ENCODE peak calls at places on chromosome 21, in five cellular contexts. N is HepG2, O is NT2/D1, A is H1, G is GM12878. U is an unnamed sample.

GRCh38 chr21:36045993-36046392 is 14.3 kb downstream of the SETD4 start:
- DNase-seq in G (no peak), O (no peak), A (no peak), N (no peak), U (no peak)

GRCh38 chr21:41411449-41412089 is 14.5 kb upstream of the MX1 start:
- DNase-seq in N (peak; percentile 9), O (no peak), G (peak; percentile 40), A (no peak), U (no peak)

GRCh38 chr21:36718951-36719501 is 20.1 kb downstream of the SIM2 start:
- DNase-seq in N (peak; percentile 53), O (no peak), G (no peak), A (no peak), U (no peak)

GRCh38 chr21:20802631-20803260 is 195.5 kb upstream of the NCAM2 start:
- DNase-seq in O (no peak), A (no peak), N (no peak), G (no peak), U (no peak)

GRCh38 chr21:35479529-35479928 is 430.4 kb upstream of the RUNX1 start:
- DNase-seq in A (no peak), O (no peak), G (no peak), N (no peak), U (no peak)

GRCh38 chr21:31446206-31446900 is 102.3 kb upstream of the TIAM1 start:
- DNase-seq in A (no peak), N (no peak), G (no peak), O (no peak), U (no peak)

GRCh38 chr21:31557956-31558838 is 101.3 kb upstream of the SOD1 start:
- DNase-seq in G (no peak), A (no peak), O (no peak), N (no peak), U (peak; percentile 60)

GRCh38 chr21:26804895-26805609 is 40.2 kb downstream of the ADAMTS1 start:
- DNase-seq in N (no peak), O (no peak), G (no peak), A (no peak), U (no peak)

GRCh38 chr21:40845621-40846020 is 1.3 kb downstream of the DSCAM start:
- DNase-seq in G (no peak), O (no peak), N (no peak), A (no peak), U (no peak)

GRCh38 chr21:34878940-34879339 is 170.2 kb downstream of the RUNX1 start:
- DNase-seq in N (no peak), A (no peak), O (no peak), G (no peak), U (no peak)

GRCh38 chr21:31186916-31187315 is 148.6 kb upstream of the KRTAP19-8 start:
- DNase-seq in G (no peak), N (no peak), O (no peak), A (no peak), U (no peak)

GRCh38 chr21:24941316-24942185 is 665.7 kb downstream of the MRPL39 start:
- DNase-seq in N (no peak), A (no peak), G (no peak), O (peak; percentile 27), U (no peak)

DNA sequence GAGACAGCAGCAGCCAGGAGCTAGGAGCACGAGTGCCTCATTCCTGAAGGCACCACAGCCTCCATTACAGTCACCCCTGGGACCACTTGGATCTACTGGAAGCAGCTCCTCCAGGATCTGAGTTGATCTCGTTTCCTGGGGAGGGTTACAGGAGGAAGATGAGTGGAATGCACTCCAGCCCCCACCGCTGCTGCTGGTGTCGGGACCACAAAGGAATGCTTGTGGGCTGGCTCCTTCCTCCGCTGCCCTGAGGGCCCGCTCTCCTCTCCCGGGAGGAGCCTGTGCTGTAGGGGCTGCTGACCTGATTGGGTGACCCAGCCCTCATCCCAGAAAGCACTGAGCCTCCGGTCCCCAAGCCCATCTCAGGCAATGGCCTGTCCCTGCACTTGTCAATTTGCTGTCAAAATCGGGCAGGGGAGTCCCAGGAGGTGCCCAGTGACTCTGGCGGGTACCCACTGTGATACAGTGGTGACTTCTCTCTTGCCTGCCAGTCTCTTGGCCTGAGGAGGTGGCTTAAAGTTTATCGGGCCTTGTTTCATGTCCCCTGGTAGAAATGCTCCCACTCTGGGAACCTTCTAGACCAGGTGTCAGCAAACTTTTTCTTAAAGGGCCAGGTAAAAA is 23.1 kb downstream of the IL10RB start:
- DNase-seq in G (no peak), O (peak; percentile 23), N (no peak), A (no peak), U (no peak)
- TF ChIP-seq SUZ12 in G (no peak), O (no peak), N (no peak), A (no peak), U (no peak)

DNA sequence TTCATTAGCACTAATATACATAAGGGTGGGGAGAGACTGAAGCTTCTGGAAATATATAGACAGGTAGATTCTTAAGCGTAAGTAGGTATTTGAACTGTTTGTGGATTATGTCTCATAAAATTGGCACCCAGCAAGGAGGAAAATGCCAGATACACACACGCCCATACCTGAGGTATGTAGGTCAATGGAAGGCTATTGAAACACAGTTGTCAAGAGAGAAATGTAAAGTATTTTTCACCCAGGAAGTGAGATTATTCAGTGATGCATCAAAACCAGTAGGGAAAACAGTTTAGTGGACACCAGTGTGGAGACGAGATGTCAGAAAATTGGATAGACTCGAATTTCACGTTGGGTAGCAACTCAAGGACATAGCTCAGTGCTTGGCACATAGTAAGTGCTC is 4.7 kb upstream of the RSPH1 start:
- DNase-seq in G (no peak), O (no peak), N (no peak), A (no peak), U (no peak)
- TF ChIP-seq SUZ12 in G (no peak), O (no peak), N (no peak), A (no peak), U (no peak)

GRCh38 chr21:28633803-28634572 is 358.7 kb downstream of the LTN1 start:
- DNase-seq in G (no peak), N (no peak), O (no peak), A (no peak), U (no peak)
- TF ChIP-seq SUZ12 in G (no peak), N (no peak), O (no peak), A (no peak), U (no peak)

GRCh38 chr21:44348861-44349260 is 4.6 kb upstream of the TRPM2 start:
- DNase-seq in G (no peak), O (no peak), A (no peak), N (no peak), U (no peak)

GRCh38 chr21:44345495-44345894 is 6.3 kb upstream of the CFAP410 start:
- DNase-seq in O (no peak), G (no peak), N (no peak), A (no peak), U (no peak)

GRCh38 chr21:44347911-44348451 is 5.4 kb upstream of the TRPM2 start:
- DNase-seq in N (no peak), A (no peak), O (no peak), G (no peak), U (no peak)

GRCh38 chr21:44349416-44349846 is 4.0 kb upstream of the TRPM2 start:
- DNase-seq in O (no peak), A (no peak), N (no peak), G (no peak), U (no peak)

DNA sequence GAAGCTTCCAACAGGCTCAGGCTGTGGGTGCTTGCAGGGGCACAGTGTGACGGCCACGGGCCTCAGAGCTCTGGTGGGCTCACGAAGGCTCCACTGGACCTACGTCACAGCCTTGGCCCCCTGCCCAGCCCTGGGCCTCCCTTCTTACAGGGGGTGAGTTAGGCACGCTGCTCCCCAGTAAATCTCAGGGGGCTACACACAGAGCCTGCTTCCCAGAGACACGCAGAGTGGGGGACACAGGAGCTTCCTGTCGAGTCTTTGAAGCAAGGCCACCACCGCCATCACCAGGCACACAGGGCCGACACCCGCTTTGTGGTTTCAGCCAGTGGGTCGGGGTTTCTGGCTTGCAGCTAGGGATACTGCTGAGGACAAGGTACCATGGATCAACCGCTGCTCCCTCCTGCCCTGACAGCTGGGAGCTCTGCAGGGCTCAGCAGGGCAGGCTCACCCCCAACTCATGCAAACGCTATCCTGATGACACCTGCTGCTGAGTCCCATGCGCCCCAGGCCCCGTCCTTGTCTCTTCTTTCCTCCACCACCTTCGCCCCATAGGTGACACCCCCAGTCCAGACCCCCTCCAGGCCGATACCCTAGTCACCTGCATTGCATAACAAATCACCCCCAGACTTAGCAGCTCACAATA is 5.5 kb upstream of the CFAP410 start:
- DNase-seq in G (no peak), A (no peak), O (no peak), N (no peak), U (no peak)
- TF ChIP-seq SUZ12 in G (no peak), A (no peak), O (no peak), N (no peak), U (no peak)

GRCh38 chr21:39386899-39387298 is 38.0 kb upstream of the HMGN1 start:
- DNase-seq in N (no peak), O (no peak), A (no peak), G (no peak), U (no peak)

GRCh38 chr21:39384674-39385298 is 35.9 kb upstream of the HMGN1 start:
- DNase-seq in A (no peak), O (no peak), G (no peak), N (peak; percentile 12), U (no peak)

GRCh38 chr21:39387461-39388037 is 38.7 kb upstream of the HMGN1 start:
- DNase-seq in O (peak; percentile 98), G (peak; percentile 43), N (peak; percentile 83), A (peak; percentile 91), U (peak; percentile 97)

GRCh38 chr21:39386194-39386593 is 37.3 kb upstream of the HMGN1 start:
- DNase-seq in A (no peak), G (no peak), O (no peak), N (peak; percentile 75), U (no peak)

DNA sequence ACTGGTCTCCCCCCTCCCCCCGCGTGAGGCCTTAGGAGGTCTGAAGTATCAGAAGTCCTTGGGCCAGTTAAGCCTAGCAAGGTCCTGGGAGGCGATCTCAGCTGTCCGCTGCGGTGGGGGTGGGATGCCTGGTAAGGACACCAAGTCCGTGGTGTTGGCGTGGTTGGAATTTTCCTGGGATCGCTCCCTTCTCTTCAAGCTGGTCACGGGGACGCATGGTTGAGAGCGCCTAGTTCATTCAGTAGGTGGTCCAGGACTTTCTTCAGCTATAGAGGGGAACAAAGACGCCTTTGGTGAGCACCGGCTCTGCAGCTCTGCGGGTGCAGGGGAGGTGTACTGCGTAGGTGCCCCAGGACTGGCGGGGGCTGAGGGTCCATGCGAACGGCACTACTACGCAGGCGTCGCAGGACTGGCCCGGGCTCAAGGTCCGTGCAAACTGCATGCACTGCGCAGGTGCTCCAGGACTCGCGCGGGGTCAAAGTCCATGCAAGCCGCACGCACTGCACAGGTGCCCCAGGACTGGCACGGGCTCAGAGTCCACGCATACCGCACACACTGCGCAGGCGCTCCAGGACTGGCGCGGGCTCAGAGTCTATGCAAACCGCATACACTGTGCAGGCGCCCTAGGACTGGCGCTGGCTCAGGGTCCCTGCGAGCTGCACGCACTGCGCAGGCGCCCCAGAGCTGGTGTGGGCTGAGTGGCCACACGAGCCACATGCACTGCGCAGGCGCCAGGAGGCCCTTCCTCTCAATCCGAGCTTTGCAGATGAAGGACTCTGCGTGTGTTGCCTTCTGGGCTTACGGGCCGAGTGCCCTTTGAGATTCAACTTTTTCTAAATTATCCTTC is 36.6 kb upstream of the HMGN1 start:
- DNase-seq in A (no peak), N (peak; percentile 95), O (no peak), G (no peak), U (no peak)
- TF ChIP-seq SUZ12 in A (no peak), N (no peak), O (no peak), G (no peak), U (no peak)